ENCODE peak calls at places on chromosomes 5 and 9, in eight cellular contexts. C is PC-9, N is upper lobe of right lung, R is endodermal cell, O is lower lobe of right lung, J is tibial nerve, V is right atrium auricular region, W is ascending aorta. H is an unnamed sample.
A peak's percentile ranks its signal among the peaks of the same experiment; 100 is the strongest.

GRCh38 chr9:5611321-5612186 is 17.4 kb upstream of the RIC1 start:
- DNase-seq in C (no peak), N (no peak), R (no peak), O (no peak), J (no peak), V (no peak), W (no peak), H (no peak)

GRCh38 chr5:5512496-5512895 is 90.0 kb downstream of the ICE1 start:
- DNase-seq in C (no peak), N (no peak), R (no peak), O (no peak), J (no peak), V (no peak), W (no peak), H (no peak)

GRCh38 chr5:39423331-39423751 is 1.4 kb downstream of the DAB2 start:
- DNase-seq in C (no peak), N (no peak), R (peak; percentile 70), O (no peak), J (peak; percentile 39), V (no peak), W (no peak), H (no peak)

GRCh38 chr5:77064040-77064439 is 23.0 kb downstream of the ZBED3 start:
- DNase-seq in C (no peak), N (no peak), R (no peak), O (no peak), J (no peak), V (no peak), W (no peak), H (no peak)

GRCh38 chr9:5587024-5587423 is 41.9 kb upstream of the RIC1 start:
- DNase-seq in C (peak; percentile 12), N (no peak), R (no peak), O (no peak), J (no peak), V (no peak), W (no peak), H (peak; percentile 82)

GRCh38 chr5:181221105-181221791 is 1.8 kb upstream of the TRIM41 start:
- DNase-seq in C (no peak), N (no peak), R (no peak), O (no peak), J (no peak), V (no peak), W (no peak), H (no peak)

GRCh38 chr9:111985315-111985714 is 88.7 kb downstream of the UGCG start:
- DNase-seq in C (no peak), N (peak; percentile 3), R (no peak), O (no peak), J (no peak), V (no peak), W (peak; percentile 45), H (no peak)

GRCh38 chr5:7686794-7687193 is 164.1 kb downstream of the CFAP90 start:
- DNase-seq in C (no peak), N (no peak), R (peak; percentile 57), O (no peak), J (no peak), V (no peak), W (no peak), H (no peak)

GRCh38 chr5:181173027-181173419 is 25.6 kb downstream of the OR2V2 start:
- DNase-seq in C (no peak), N (no peak), R (no peak), O (no peak), J (no peak), V (no peak), W (no peak), H (no peak)

GRCh38 chr5:159094745-159095144 is 5.0 kb downstream of the EBF1 start:
- DNase-seq in C (peak; percentile 37), N (no peak), R (peak; percentile 65), O (peak; percentile 45), J (peak; percentile 83), V (peak; percentile 95), W (peak; percentile 94), H (peak; percentile 45)

GRCh38 chr9:95108777-95109176 is 208.7 kb downstream of the FANCC start:
- DNase-seq in C (no peak), N (no peak), R (no peak), O (no peak), J (no peak), V (no peak), W (no peak), H (no peak)

GRCh38 chr5:73565969-73566547 is 515 bp downstream of the UTP15 start:
- DNase-seq in C (no peak), N (no peak), R (no peak), O (no peak), J (no peak), V (no peak), W (no peak), H (no peak)

GRCh38 chr5:90932052-90932699 is 373.6 kb downstream of the ADGRV1 start:
- DNase-seq in C (peak; percentile 34), N (no peak), R (peak; percentile 77), O (no peak), J (no peak), V (peak; percentile 64), W (peak; percentile 69), H (peak; percentile 17)

GRCh38 chr9:1978941-1979340 is 36.2 kb upstream of the SMARCA2 start:
- DNase-seq in C (no peak), N (no peak), R (no peak), O (peak; percentile 28), J (no peak), V (no peak), W (no peak), H (peak; percentile 36)

GRCh38 chr5:5235685-5236084 is 95.6 kb downstream of the ADAMTS16 start:
- DNase-seq in C (no peak), N (no peak), R (no peak), O (no peak), J (no peak), V (no peak), W (no peak), H (no peak)

GRCh38 chr9:21070171-21070571 is 7.6 kb downstream of the IFNB1 start:
- DNase-seq in C (peak; percentile 35), N (no peak), R (peak; percentile 67), O (no peak), J (no peak), V (peak; percentile 68), W (peak; percentile 81), H (peak; percentile 90)

GRCh38 chr9:133731876-133732321 is 6.3 kb downstream of the SARDH start:
- DNase-seq in C (peak; percentile 37), N (peak; percentile 48), R (peak; percentile 89), O (no peak), J (no peak), V (no peak), W (no peak), H (peak; percentile 6)
- H3K4me1 ChIP-seq in C (no peaks in the 10 kb centered on the region), N (no peaks in the 10 kb centered on the region), R (no peaks in the 10 kb centered on the region), O (no peaks in the 10 kb centered on the region), J (peaks cover under 1% of the 10 kb centered on the region), V (no peaks in the 10 kb centered on the region), W (no peaks in the 10 kb centered on the region), H (no peaks in the 10 kb centered on the region)

GRCh38 chr9:75974006-75974766 is 83.7 kb downstream of the PCSK5 start:
- DNase-seq in C (no peak), N (no peak), R (no peak), O (no peak), J (no peak), V (no peak), W (peak; percentile 76), H (no peak)

GRCh38 chr9:75976549-75976948 is 86.1 kb downstream of the PCSK5 start:
- DNase-seq in C (no peak), N (no peak), R (no peak), O (no peak), J (no peak), V (no peak), W (no peak), H (no peak)

GRCh38 chr9:75983320-75983719 is 92.8 kb downstream of the PCSK5 start:
- DNase-seq in C (no peak), N (no peak), R (no peak), O (no peak), J (no peak), V (no peak), W (no peak), H (no peak)

DNA sequence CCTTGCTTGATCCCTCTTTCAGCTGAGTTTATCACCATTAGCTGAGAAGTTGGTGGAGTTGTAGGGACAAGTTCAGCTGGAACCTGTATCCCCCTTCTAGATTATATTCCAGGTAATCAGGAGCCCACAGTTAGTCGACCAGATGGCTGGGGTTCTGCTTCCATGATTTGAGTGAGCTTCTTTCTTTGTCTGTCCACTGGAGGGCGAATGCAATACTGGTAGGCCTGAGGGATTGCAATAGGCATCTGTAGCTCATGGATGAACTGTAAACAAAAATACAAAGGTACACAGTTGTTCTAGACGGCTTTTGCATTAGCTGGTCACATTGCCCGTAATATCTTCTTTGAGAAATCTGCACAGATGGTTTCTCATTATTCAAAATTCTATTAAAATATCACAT is 88.9 kb downstream of the PCSK5 start:
- DNase-seq in C (no peak), N (no peak), R (peak; percentile 73), O (no peak), J (no peak), V (no peak), W (no peak), H (no peak)
- TF ChIP-seq CTCF in C (peak; percentile 43), N (peak; percentile 14), R (peak; percentile 76), O (no peak), J (no peak), V (no peak), W (no peak), H (peak; percentile 51)

GRCh38 chr5:67201897-67202549 is 5.4 kb upstream of the CD180 start:
- DNase-seq in C (no peak), N (no peak), R (no peak), O (no peak), J (no peak), V (no peak), W (no peak), H (no peak)

GRCh38 chr5:67204821-67205220 is 8.2 kb upstream of the CD180 start:
- DNase-seq in C (no peak), N (no peak), R (no peak), O (no peak), J (no peak), V (no peak), W (no peak), H (no peak)

GRCh38 chr5:67205981-67206380 is 9.4 kb upstream of the CD180 start:
- DNase-seq in C (no peak), N (no peak), R (no peak), O (no peak), J (no peak), V (no peak), W (no peak), H (no peak)

GRCh38 chr5:67202830-67203229 is 6.2 kb upstream of the CD180 start:
- DNase-seq in C (no peak), N (no peak), R (no peak), O (no peak), J (no peak), V (no peak), W (no peak), H (no peak)

DNA sequence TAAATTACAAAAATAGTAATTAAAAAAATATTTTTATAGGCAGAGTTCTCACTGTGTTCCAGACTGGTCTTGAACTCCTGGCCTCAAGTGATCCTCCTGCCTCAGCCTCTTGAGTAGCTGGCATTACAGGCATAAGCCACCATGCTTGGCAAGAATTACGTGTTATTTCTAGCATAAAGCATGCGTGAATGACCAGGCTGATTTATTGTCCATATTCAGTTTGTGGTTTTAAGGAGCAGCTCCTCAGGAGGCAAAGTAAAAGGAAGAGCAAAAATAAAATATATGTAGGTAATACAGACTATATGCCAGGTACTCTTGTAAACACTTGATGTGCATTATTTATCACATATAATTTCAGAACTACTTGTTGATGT is 7.1 kb upstream of the CD180 start:
- DNase-seq in C (no peak), N (no peak), R (no peak), O (no peak), J (no peak), V (no peak), W (no peak), H (no peak)
- H3K4me1 ChIP-seq in C (peaks cover 37% of the 10 kb centered on the region), N (peaks cover 21% of the 10 kb centered on the region), R (no peaks in the 10 kb centered on the region), O (peaks cover 60% of the 10 kb centered on the region), J (peaks cover 4% of the 10 kb centered on the region), V (no peaks in the 10 kb centered on the region), W (peaks cover 5% of the 10 kb centered on the region), H (peaks cover 13% of the 10 kb centered on the region)

GRCh38 chr5:37495210-37495609 is 116.1 kb downstream of the WDR70 start:
- DNase-seq in C (no peak), N (no peak), R (no peak), O (no peak), J (no peak), V (no peak), W (no peak), H (no peak)
- TF ChIP-seq CTCF in C (peak; percentile 29), N (no peak), R (peak; percentile 16), O (no peak), J (no peak), V (no peak), W (no peak), H (peak; percentile 45)

H was measured in foreskin keratinocyte.